ENCODE peak calls at places on chromosomes 1 and 21, in six cellular contexts. U is A549, I is GM12878, L is HepG2, F is ovary, H is sigmoid colon. R is an unnamed sample.

GRCh38 chr21:39630191-39630591 is 17.5 kb downstream of the B3GALT5 start:
- DNase-seq in I (no peak), L (no peak), U (peak; percentile 25), H (no peak), F (no peak), R (no peak)

GRCh38 chr1:175267716-175268416 is 75.3 kb upstream of the KIAA0040 start:
- DNase-seq in I (no peak), F (no peak), L (no peak), U (no peak), H (peak; percentile 91), R (no peak)

GRCh38 chr1:27368872-27369703 is 2.3 kb upstream of the MAP3K6 start:
- DNase-seq in U (no peak), I (no peak), H (no peak), L (no peak), F (no peak), R (no peak)

GRCh38 chr1:216173315-216173714 is 249.9 kb downstream of the USH2A start:
- DNase-seq in U (no peak), F (no peak), H (no peak), L (no peak), I (no peak), R (no peak)

GRCh38 chr1:25703671-25704637 is 87.4 kb downstream of the MAN1C1 start:
- DNase-seq in U (no peak), I (no peak), H (peak; percentile 64), L (no peak), F (peak; percentile 25), R (no peak)

GRCh38 chr1:66214901-66215300 is 319.1 kb upstream of the SGIP1 start:
- DNase-seq in I (no peak), U (no peak), L (no peak), H (no peak), F (no peak), R (no peak)

GRCh38 chr1:9201421-9202239 is 32.9 kb upstream of the H6PD start:
- DNase-seq in H (peak; percentile 80), L (no peak), F (peak; percentile 50), I (no peak), U (no peak), R (no peak)

GRCh38 chr1:184039126-184039525 is 1.6 kb upstream of the COLGALT2 start:
- DNase-seq in I (no peak), F (no peak), L (no peak), U (no peak), H (no peak), R (no peak)

GRCh38 chr1:205812271-205812877 is 624 bp downstream of the SLC41A1 start:
- DNase-seq in I (no peak), U (peak; percentile 40), F (peak; percentile 54), L (no peak), H (peak; percentile 70), R (no peak)

GRCh38 chr1:150575518-150576366 is 3.7 kb downstream of the MCL1 start:
- DNase-seq in U (no peak), H (no peak), L (no peak), F (peak; percentile 0), I (no peak), R (no peak)

GRCh38 chr1:16464917-16465625 is 24.5 kb downstream of the NECAP2 start:
- DNase-seq in F (no peak), L (no peak), I (no peak), U (no peak), H (no peak), R (no peak)

GRCh38 chr21:45618846-45619485 is 24.6 kb upstream of the PCBP3 start:
- DNase-seq in F (no peak), H (no peak), U (no peak), L (no peak), I (no peak), R (no peak)

GRCh38 chr21:45386336-45386727 is 18.6 kb upstream of the COL18A1 start:
- DNase-seq in H (peak; percentile 49), U (no peak), L (no peak), F (peak; percentile 43), I (no peak), R (no peak)

GRCh38 chr1:180215856-180216625 is 14.0 kb upstream of the LHX4 start:
- DNase-seq in F (no peak), L (no peak), I (no peak), U (no peak), H (peak; percentile 36), R (no peak)

GRCh38 chr21:33023574-33024277 is 2.0 kb upstream of the OLIG2 start:
- DNase-seq in U (no peak), F (no peak), L (no peak), I (no peak), H (no peak), R (no peak)

GRCh38 chr1:210340751-210341328 is 12.1 kb downstream of the HHAT start:
- DNase-seq in F (no peak), U (no peak), H (no peak), I (no peak), L (no peak), R (no peak)

DNA sequence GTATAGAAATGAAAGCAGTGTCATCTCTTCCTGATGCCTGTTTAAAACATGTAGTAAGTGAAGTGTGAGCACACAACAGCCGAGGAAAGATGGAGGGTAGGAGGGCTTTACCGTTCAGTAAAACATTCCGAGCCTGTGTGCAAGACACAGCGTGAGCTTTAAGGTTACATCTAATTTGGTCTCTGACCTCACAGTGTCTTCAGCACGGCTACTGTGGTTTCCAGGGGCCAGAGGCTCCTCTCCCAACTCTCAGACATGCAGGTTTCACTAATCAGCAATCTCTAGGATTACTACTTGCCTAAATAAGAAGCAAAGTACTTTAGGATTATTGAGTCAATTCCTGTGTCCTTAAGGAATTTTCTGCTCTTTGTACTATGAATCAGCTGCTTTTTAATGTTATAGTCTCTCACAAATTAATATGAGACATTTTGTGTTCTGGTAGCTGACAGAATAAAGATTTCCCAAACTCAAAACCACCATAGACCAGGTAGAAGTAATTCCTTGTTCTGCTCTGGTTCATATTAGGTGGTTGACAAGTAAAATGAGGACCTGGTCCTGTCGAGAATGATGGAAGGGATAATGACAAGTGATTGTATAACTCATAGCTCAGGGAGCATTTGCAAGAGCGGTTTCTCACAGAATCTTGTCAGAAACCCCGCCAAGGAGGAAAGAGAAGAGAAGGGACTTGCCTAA is 46.2 kb downstream of the SAMD13 start:
- DNase-seq in F (no peak), I (no peak), L (no peak), U (no peak), H (no peak), R (no peak)
- TF ChIP-seq EP300 in F (no peak), I (no peak), L (no peak), U (no peak), H (no peak), R (no peak)

DNA sequence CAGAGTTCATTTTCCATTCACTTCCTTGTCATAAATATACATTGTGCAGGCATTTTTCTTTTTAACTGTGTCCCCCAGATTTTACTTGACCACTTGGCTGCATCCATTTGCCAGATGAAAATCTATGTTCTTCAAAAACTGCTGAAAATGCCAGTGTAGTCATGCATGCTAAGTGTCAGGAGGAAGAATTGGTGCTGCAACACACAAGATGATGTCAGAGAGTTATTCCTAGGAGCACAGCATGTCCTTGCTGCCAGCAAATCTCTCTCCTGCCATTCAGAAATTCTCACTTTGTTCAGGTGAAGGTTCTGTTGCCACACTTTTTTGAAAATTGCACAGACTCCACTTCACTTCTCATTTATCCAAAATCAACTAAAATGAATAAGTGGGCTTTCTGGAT is 106.4 kb upstream of the MAGI3 start:
- DNase-seq in F (no peak), H (no peak), U (no peak), L (no peak), I (no peak), R (no peak)
- TF ChIP-seq EP300 in F (no peak), H (no peak), U (no peak), L (no peak), I (no peak), R (no peak)

DNA sequence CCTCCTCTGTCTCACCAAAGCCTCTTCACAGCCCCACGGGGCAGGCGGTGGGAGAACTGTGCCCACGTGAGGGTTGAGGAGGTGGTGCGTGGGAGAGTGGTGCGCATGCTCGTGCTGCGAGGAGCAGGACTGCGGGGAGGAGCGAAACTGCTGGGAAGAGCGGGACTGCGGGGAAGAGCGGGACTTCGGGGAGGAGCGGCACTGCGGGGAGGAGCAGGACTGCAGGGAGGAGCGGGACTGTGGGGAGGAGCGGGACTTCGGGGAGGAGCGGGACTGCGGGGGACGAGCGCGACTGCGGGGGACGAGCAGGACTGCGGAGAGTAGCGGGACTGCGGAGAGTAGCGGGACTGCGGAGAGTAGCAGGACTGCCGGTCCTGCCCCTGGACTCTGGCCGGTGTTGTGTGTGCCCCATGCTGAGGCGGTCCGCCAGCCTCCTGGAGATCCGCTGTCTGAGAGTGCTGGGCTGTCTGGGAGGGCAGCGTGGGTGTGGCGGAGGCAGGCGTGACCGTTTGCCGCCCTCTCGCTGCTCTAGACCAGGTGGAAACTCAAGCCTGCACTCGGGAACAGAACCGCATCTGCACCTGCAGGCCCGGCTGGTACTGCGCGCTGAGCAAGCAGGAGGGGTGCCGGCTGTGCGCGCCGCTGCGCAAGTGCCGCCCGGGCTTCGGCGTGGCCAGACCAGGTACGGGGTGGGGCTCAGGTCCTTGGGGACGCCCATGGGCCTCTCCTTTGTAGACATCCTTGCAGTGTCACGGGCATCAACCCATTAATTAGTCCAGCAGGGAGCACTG is 24.6 kb downstream of the TNFRSF1B start:
- DNase-seq in L (no peak), F (no peak), H (no peak), U (no peak), I (no peak), R (no peak)
- TF ChIP-seq EP300 in L (no peak), F (no peak), H (no peak), U (no peak), I (no peak), R (no peak)

DNA sequence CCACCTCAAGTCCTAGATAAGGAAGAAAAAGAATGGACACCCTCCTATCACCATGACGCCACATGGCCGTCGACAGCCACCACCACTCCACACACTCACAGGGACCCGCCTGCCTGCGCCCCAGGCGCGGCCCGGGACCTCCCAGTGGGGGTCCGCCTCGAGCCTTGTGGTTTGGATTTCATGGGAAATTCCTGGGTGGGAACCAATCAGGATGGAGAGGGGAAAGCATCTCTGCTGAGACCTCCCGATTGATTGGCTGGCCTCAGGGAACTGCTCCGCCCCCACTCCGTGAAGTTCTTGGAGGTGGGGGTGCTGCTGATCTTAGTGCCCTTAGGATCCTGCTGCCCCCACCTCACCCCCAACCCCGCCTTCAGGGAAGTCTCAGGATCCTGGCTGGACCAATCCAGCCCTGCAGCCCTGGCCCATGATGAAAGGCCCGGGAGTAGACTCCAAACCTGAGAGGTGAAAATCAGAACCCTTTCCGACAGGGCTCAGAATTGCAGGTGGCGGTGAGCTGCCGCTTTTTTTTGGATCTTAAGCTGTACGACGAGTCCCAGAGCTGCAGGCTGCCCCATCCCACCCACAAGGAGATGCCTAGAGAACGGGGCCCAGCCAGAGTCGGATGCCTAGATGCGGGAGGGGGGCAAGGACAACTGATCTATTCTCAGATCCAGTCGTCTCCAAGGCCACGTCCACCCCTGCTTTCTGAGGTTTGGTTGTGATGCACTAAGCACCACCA is 29.0 kb upstream of the TMEM51 start:
- DNase-seq in H (no peak), I (no peak), F (peak; percentile 13), L (no peak), U (no peak), R (no peak)
- TF ChIP-seq EP300 in H (no peak), I (no peak), F (no peak), L (no peak), U (no peak), R (no peak)

GRCh38 chr1:64484651-64485050 is 14.7 kb downstream of the CACHD1 start:
- DNase-seq in I (no peak), U (no peak), F (no peak), H (no peak), L (no peak), R (no peak)
- TF ChIP-seq EP300 in I (no peak), U (no peak), F (no peak), H (no peak), L (no peak), R (no peak)

R was measured in stomach.